ENCODE peak calls at places on chromosome 9, in nine cellular contexts. W is ACHN; K is HepG2; V is H7; O is NCI-H526 treated with DMSO at 0.1 percent for 48 hours; A is activated T-helper 1 cell treated with Interleukin-2 at 50 U/mL for 16 hours; T is AG08396; M is activated CD8-positive, alpha-beta memory T cell treated with anti-CD3 and anti-CD28 coated beads for 4 hours; J is activated T-cell treated with anti-CD3 and anti-CD28 coated beads for 1 hour. P is an unnamed sample.

GRCh38 chr9:133122167-133122550 is 1.1 kb upstream of the RALGDS start:
- DNase-seq in W (no peak), K (no peak), V (no peak), O (no peak), A (no peak), T (no peak), M (no peak), J (no peak), P (no peak)

GRCh38 chr9:129944501-129945116 is 98.4 kb downstream of the FNBP1 start:
- DNase-seq in W (no peak), K (no peak), V (no peak), O (no peak), A (peak), T (no peak), M (peak), J (peak), P (no peak)

GRCh38 chr9:135906291-135907005 is 898 bp downstream of the CAMSAP1 start:
- DNase-seq in W (peak), K (no peak), V (no peak), O (no peak), A (no peak), T (no peak), M (no peak), J (no peak), P (no peak)

GRCh38 chr9:131868766-131869165 is 128.9 kb upstream of the RAPGEF1 start:
- DNase-seq in W (no peak), K (no peak), V (peak), O (no peak), A (no peak), T (no peak), M (no peak), J (no peak), P (no peak)

GRCh38 chr9:26928966-26929495 is 18.0 kb downstream of the PLAA start:
- DNase-seq in W (no peak), K (no peak), V (no peak), O (no peak), A (no peak), T (no peak), M (no peak), J (no peak), P (no peak)

GRCh38 chr9:35909274-35909673 is at the start of gene SPAAR:
- DNase-seq in W (no peak), K (no peak), V (peak), O (no peak), A (no peak), T (no peak), M (no peak), J (no peak), P (no peak)

GRCh38 chr9:35618325-35618727 is at the start of gene CD72:
- DNase-seq in W (no peak), K (no peak), V (peak), O (no peak), A (no peak), T (no peak), M (no peak), J (no peak), P (no peak)

GRCh38 chr9:136982232-136983051 is at the start of gene LCNL1:
- DNase-seq in W (no peak), K (no peak), V (no peak), O (no peak), A (no peak), T (no peak), M (no peak), J (no peak), P (no peak)

GRCh38 chr9:6098431-6098830 is 83.0 kb upstream of the RANBP6 start:
- DNase-seq in W (no peak), K (no peak), V (no peak), O (no peak), A (no peak), T (no peak), M (no peak), J (no peak), P (no peak)

GRCh38 chr9:126613656-126614055 is at the start of gene LMX1B:
- DNase-seq in W (peak), K (no peak), V (peak), O (no peak), A (no peak), T (no peak), M (no peak), J (no peak), P (peak)

GRCh38 chr9:70609542-70610286 is 195.3 kb upstream of the KLF9 start:
- DNase-seq in W (no peak), K (no peak), V (no peak), O (no peak), A (no peak), T (peak), M (no peak), J (no peak), P (no peak)

GRCh38 chr9:33289501-33289900 is 815 bp upstream of the NFX1 start:
- DNase-seq in W (no peak), K (no peak), V (peak), O (no peak), A (no peak), T (no peak), M (no peak), J (no peak), P (no peak)

GRCh38 chr9:19156805-19157204 is 29.5 kb upstream of the PLIN2 start:
- DNase-seq in W (no peak), K (no peak), V (no peak), O (no peak), A (no peak), T (no peak), M (no peak), J (no peak), P (no peak)

GRCh38 chr9:7104625-7105024 is 346.9 kb downstream of the KDM4C start:
- DNase-seq in W (no peak), K (no peak), V (no peak), O (no peak), A (no peak), T (no peak), M (no peak), J (no peak), P (no peak)

GRCh38 chr9:4117835-4118610 is 181.8 kb downstream of the GLIS3 start:
- DNase-seq in W (no peak), K (peak), V (peak), O (no peak), A (peak), T (no peak), M (no peak), J (peak), P (peak)

GRCh38 chr9:79213417-79214125 is 358.2 kb upstream of the TLE4 start:
- DNase-seq in W (no peak), K (no peak), V (no peak), O (no peak), A (no peak), T (no peak), M (no peak), J (no peak), P (no peak)

GRCh38 chr9:122356627-122357026 is 14.2 kb upstream of the PTGS1 start:
- DNase-seq in W (no peak), K (no peak), V (peak), O (no peak), A (no peak), T (no peak), M (no peak), J (no peak), P (peak)

GRCh38 chr9:31347082-31347617 is 1037.3 kb upstream of the ACO1 start:
- DNase-seq in W (peak), K (no peak), V (no peak), O (no peak), A (no peak), T (no peak), M (no peak), J (no peak), P (no peak)

GRCh38 chr9:129008986-129009583 is 19.0 kb downstream of the SH3GLB2 start:
- DNase-seq in W (no peak), K (no peak), V (peak), O (no peak), A (no peak), T (no peak), M (no peak), J (no peak), P (no peak)